ENCODE peak calls at places on chromosome 4, in five cellular contexts. One of them, this sample, is unnamed.

GRCh38 chr4:24675723-24676122 is 91.4 kb upstream of the DHX15 start:
- DNase-seq in H1: no peak
- DNase-seq in upper lobe of left lung: no peak
- DNase-seq in spleen: no peak
- DNase-seq in sigmoid colon: no peak
- DNase-seq in this sample: no peak

GRCh38 chr4:155008389-155008788 is 200.0 kb upstream of the NPY2R start:
- DNase-seq in H1: no peak
- DNase-seq in upper lobe of left lung: no peak
- DNase-seq in spleen: no peak
- DNase-seq in sigmoid colon: no peak
- DNase-seq in this sample: no peak

GRCh38 chr4:162682651-162683050 is 484.0 kb downstream of the NAF1 start:
- DNase-seq in H1: no peak
- DNase-seq in upper lobe of left lung: no peak
- DNase-seq in spleen: no peak
- DNase-seq in sigmoid colon: no peak
- DNase-seq in this sample: no peak

GRCh38 chr4:26015133-26015651 is 101.2 kb downstream of the SMIM20 start:
- DNase-seq in H1: no peak
- DNase-seq in upper lobe of left lung: peak
- DNase-seq in spleen: no peak
- DNase-seq in sigmoid colon: peak
- DNase-seq in this sample: peak

GRCh38 chr4:8010618-8011017 is 71.0 kb upstream of the AFAP1 start:
- DNase-seq in H1: no peak
- DNase-seq in upper lobe of left lung: no peak
- DNase-seq in spleen: no peak
- DNase-seq in sigmoid colon: peak
- DNase-seq in this sample: no peak

GRCh38 chr4:137226221-137226620 is 306.1 kb downstream of the PCDH18 start:
- DNase-seq in H1: no peak
- DNase-seq in upper lobe of left lung: no peak
- DNase-seq in spleen: no peak
- DNase-seq in sigmoid colon: no peak
- DNase-seq in this sample: no peak

GRCh38 chr4:7911044-7911578 is 28.6 kb downstream of the AFAP1 start:
- DNase-seq in H1: no peak
- DNase-seq in upper lobe of left lung: no peak
- DNase-seq in spleen: no peak
- DNase-seq in sigmoid colon: peak
- DNase-seq in this sample: no peak

GRCh38 chr4:16727218-16727617 is 171.2 kb downstream of the LDB2 start:
- DNase-seq in H1: no peak
- DNase-seq in upper lobe of left lung: no peak
- DNase-seq in spleen: no peak
- DNase-seq in sigmoid colon: no peak
- DNase-seq in this sample: no peak

GRCh38 chr4:79552311-79552710 is 144.3 kb upstream of the GK2 start:
- DNase-seq in H1: no peak
- DNase-seq in upper lobe of left lung: no peak
- DNase-seq in spleen: no peak
- DNase-seq in sigmoid colon: no peak
- DNase-seq in this sample: no peak

GRCh38 chr4:73308286-73308685 is 49.7 kb upstream of the ANKRD17 start:
- DNase-seq in H1: no peak
- DNase-seq in upper lobe of left lung: no peak
- DNase-seq in spleen: no peak
- DNase-seq in sigmoid colon: no peak
- DNase-seq in this sample: no peak

GRCh38 chr4:168153596-168154440 is 61.5 kb downstream of the ANXA10 start:
- DNase-seq in H1: peak
- DNase-seq in upper lobe of left lung: peak
- DNase-seq in spleen: peak
- DNase-seq in sigmoid colon: no peak
- DNase-seq in this sample: peak

GRCh38 chr4:176549161-176549865 is 229.5 kb downstream of the SPCS3 start:
- DNase-seq in H1: no peak
- DNase-seq in upper lobe of left lung: no peak
- DNase-seq in spleen: no peak
- DNase-seq in sigmoid colon: no peak
- DNase-seq in this sample: no peak

GRCh38 chr4:17366496-17366895 is 145.4 kb downstream of the QDPR start:
- DNase-seq in H1: no peak
- DNase-seq in upper lobe of left lung: no peak
- DNase-seq in spleen: no peak
- DNase-seq in sigmoid colon: no peak
- DNase-seq in this sample: no peak

DNA sequence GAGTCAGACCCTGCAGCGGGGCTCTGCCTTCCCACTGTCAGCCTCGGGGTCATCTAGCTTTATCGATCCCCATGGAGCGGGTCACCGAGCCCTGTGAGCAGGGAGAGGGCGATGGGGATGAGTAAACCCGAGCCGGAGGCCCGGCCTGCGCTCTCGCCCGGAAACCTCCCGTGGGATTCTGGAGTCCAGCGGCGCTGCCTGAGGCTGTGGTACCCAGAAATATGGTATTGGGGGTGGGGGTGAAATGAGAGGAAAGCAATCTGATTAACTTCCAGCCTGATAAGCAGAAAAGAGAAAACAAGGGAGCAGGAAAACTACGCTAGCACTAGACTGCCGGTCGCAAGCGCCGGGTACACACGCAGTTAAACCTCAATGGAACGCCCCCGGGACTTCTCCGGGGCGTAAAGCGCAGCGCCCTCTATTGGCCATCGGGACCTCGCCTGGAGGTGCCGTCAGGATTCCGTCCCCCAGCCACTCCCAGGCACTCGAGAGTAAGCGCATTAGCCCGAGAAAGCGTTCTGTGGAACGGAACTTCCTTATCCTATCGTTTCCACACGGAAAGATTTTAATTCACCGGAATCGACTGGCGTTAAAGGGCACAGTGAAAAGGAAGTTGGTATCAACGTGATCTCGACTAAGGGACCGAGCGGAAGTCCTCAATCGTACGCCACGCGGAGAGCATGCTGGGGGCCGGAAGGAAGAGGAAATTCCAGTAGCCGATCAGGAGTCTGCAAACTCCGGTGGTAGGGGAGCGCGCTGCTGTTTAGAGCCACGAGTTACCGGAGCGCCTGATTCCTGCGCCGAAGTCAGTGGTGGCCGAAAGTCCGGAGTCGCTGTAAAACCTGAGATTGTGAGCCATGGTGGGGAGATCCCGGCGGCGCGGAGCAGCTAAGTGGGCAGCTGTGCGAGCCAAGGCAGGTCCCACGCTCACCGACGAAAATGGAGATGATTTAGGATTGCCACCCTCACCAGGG is at the start of gene UTP3:
- DNase-seq in H1: peak
- DNase-seq in upper lobe of left lung: peak
- DNase-seq in spleen: peak
- DNase-seq in sigmoid colon: peak
- DNase-seq in this sample: peak
- TF ChIP-seq POLR2A in H1: peak
- TF ChIP-seq POLR2A in upper lobe of left lung: peak
- TF ChIP-seq POLR2A in spleen: no peak
- TF ChIP-seq POLR2A in sigmoid colon: peak
- TF ChIP-seq POLR2A in this sample: no peak

GRCh38 chr4:90419124-90419711 is 292.0 kb downstream of the CCSER1 start:
- DNase-seq in H1: no peak
- DNase-seq in upper lobe of left lung: no peak
- DNase-seq in spleen: no peak
- DNase-seq in sigmoid colon: no peak
- DNase-seq in this sample: no peak

GRCh38 chr4:90415116-90415515 is 287.9 kb downstream of the CCSER1 start:
- DNase-seq in H1: no peak
- DNase-seq in upper lobe of left lung: no peak
- DNase-seq in spleen: no peak
- DNase-seq in sigmoid colon: no peak
- DNase-seq in this sample: no peak
- TF ChIP-seq POLR2AphosphoS5 in H1: no peak
- TF ChIP-seq POLR2AphosphoS5 in upper lobe of left lung: no peak
- TF ChIP-seq POLR2AphosphoS5 in spleen: no peak
- TF ChIP-seq POLR2AphosphoS5 in sigmoid colon: no peak
- TF ChIP-seq POLR2AphosphoS5 in this sample: no peak

DNA sequence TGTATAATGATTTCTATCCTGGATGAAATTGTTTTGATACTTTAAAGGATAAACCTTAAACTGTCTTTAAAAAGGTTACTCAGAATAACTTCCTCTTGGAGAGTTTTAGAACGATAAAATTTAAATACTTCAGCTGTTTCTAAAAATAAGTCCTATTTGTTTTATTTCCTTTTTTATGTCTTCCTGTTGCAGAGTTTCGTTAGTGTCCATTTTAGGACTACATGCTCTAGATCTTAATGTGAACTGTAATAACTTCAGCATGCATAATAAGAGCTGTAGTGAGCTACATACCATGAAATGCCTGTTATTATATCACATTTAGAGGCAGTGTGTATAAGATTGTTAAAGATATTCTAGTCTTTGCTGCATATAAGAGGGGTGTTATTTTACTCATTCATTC is 14.6 kb downstream of the ATP10D start:
- DNase-seq in H1: no peak
- DNase-seq in upper lobe of left lung: no peak
- DNase-seq in spleen: no peak
- DNase-seq in sigmoid colon: no peak
- DNase-seq in this sample: no peak
- TF ChIP-seq POLR2A in H1: no peak
- TF ChIP-seq POLR2A in upper lobe of left lung: no peak
- TF ChIP-seq POLR2A in spleen: no peak
- TF ChIP-seq POLR2A in sigmoid colon: no peak
- TF ChIP-seq POLR2A in this sample: no peak

GRCh38 chr4:107167051-107167450 is 130.9 kb upstream of the DKK2 start:
- DNase-seq in H1: no peak
- DNase-seq in upper lobe of left lung: no peak
- DNase-seq in spleen: no peak
- DNase-seq in sigmoid colon: no peak
- DNase-seq in this sample: no peak

GRCh38 chr4:107166181-107166580 is 130.1 kb upstream of the DKK2 start:
- DNase-seq in H1: no peak
- DNase-seq in upper lobe of left lung: no peak
- DNase-seq in spleen: no peak
- DNase-seq in sigmoid colon: no peak
- DNase-seq in this sample: no peak

DNA sequence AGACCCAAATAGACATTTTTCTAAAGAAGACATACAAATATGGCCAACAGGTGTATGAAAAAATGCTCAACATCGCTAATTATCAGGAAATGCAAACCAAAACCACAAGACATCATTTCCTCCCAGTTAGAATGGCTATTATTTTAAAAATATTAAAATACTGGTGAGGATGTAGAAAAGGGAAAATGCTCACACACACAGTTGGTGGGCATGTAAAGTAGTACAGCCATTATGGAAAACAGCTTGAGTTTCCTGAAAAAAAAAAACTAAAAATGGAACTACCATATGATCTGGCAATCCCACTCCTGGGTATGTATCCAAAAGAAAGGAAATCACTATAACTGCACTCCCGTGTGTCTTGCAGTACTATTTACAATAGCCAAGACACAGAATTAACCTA is 128.8 kb upstream of the DKK2 start:
- DNase-seq in H1: no peak
- DNase-seq in upper lobe of left lung: no peak
- DNase-seq in spleen: no peak
- DNase-seq in sigmoid colon: no peak
- DNase-seq in this sample: no peak
- TF ChIP-seq POLR2AphosphoS5 in H1: no peak
- TF ChIP-seq POLR2AphosphoS5 in upper lobe of left lung: no peak
- TF ChIP-seq POLR2AphosphoS5 in spleen: no peak
- TF ChIP-seq POLR2AphosphoS5 in sigmoid colon: no peak
- TF ChIP-seq POLR2AphosphoS5 in this sample: no peak

DNA sequence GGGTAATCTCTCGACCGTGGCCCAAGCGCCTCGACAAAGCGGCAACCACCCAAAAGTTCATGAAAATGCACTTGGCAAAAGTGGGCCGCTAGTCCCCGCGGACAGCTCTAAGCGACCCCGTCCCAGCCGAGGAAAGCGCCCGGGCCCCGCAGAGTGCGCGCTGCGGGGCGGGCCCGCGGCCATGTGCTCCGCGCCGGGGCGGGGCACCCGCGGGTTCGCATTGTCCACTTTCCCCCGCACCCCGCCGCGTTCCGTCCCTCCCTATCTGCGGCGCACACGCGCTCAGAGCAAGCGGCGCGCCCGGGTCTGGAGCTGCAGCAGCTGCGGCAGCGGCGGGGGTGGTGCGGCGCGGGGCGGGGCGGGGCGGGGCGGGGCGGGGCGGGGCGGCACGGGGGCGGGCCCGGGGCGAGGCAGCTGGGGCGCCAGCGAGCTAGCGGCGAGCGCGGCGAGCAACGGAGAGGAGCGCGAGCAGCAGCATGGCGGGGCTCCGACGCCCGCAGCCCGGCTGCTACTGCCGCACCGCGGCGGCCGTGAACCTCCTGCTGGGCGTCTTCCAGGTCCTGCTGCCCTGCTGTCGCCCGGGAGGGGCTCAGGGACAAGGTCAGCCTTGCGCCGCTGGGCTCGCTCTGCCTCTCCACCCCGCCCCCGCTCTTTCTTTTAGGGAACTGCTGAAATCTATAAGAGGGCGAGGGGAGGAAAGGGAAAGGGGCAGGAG is at the start of gene TMEM131L:
- DNase-seq in H1: peak
- DNase-seq in upper lobe of left lung: peak
- DNase-seq in spleen: peak
- DNase-seq in sigmoid colon: peak
- DNase-seq in this sample: peak
- TF ChIP-seq POLR2A in H1: peak
- TF ChIP-seq POLR2A in upper lobe of left lung: no peak
- TF ChIP-seq POLR2A in spleen: no peak
- TF ChIP-seq POLR2A in sigmoid colon: no peak
- TF ChIP-seq POLR2A in this sample: no peak

DNA sequence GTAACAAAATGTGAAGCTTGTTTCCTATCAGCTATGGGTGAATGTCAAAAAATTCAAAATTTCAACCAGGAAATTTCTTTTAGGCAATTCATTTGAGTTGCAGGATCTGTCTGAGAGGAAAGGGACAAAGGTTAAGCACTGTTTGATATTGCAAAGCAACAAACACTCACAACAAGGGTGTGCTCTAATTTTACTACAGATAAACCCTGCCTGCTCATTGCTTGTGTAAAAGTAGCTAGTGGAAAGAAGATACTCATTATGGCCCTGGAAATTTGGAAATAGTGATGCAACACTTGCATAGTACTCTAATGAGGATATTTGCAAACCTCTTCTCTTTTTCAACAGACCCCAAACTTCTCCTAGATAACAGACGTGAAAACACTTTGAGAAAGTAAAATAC is 27.1 kb downstream of the FAM47E start:
- DNase-seq in H1: no peak
- DNase-seq in upper lobe of left lung: no peak
- DNase-seq in spleen: no peak
- DNase-seq in sigmoid colon: no peak
- DNase-seq in this sample: no peak
- TF ChIP-seq POLR2AphosphoS5 in H1: no peak
- TF ChIP-seq POLR2AphosphoS5 in upper lobe of left lung: no peak
- TF ChIP-seq POLR2AphosphoS5 in spleen: no peak
- TF ChIP-seq POLR2AphosphoS5 in sigmoid colon: no peak
- TF ChIP-seq POLR2AphosphoS5 in this sample: no peak

This sample was measured in breast epithelium.